ENCODE peak calls at places on chromosomes 4 and X, in five cellular contexts. T is trophoblast cell, Q is H9, I is neuronal stem cell, N is H1. X is an unnamed sample. For H3K4me1, the result is how much of the 10 kb centered on the place peaks cover.

GRCh38 chrX:68694429-68695205 is 47.2 kb downstream of the STARD8 start:
- DNase-seq in T (no peak), Q (no peak), I (no peak), N (no peak), X (no peak)

GRCh38 chrX:95071621-95072020 is 1397.6 kb downstream of the FAM133A start:
- DNase-seq in T (no peak), Q (no peak), I (no peak), N (no peak), X (no peak)

GRCh38 chr4:71251266-71251665 is 87.6 kb upstream of the SLC4A4 start:
- DNase-seq in T (peak), Q (no peak), I (no peak), N (no peak), X (no peak)

GRCh38 chr4:128649575-128650205 is 159.8 kb upstream of the JADE1 start:
- DNase-seq in T (peak), Q (no peak), I (no peak), N (peak), X (peak)

GRCh38 chrX:10310502-10310901 is 153.7 kb downstream of the CLCN4 start:
- DNase-seq in T (no peak), Q (no peak), I (no peak), N (no peak), X (no peak)

GRCh38 chr4:6377626-6378492 is 94.6 kb downstream of the PPP2R2C start:
- DNase-seq in T (no peak), Q (no peak), I (peak), N (no peak), X (no peak)

GRCh38 chr4:36979494-36979893 is 265.0 kb upstream of the NWD2 start:
- DNase-seq in T (no peak), Q (no peak), I (no peak), N (no peak), X (no peak)

GRCh38 chr4:74114234-74114633 is 15.2 kb upstream of the CXCL2 start:
- DNase-seq in T (peak), Q (no peak), I (no peak), N (no peak), X (peak)

GRCh38 chr4:22315643-22316042 is 200.2 kb downstream of the ADGRA3 start:
- DNase-seq in T (no peak), Q (no peak), I (no peak), N (no peak), X (no peak)

GRCh38 chr4:176549161-176549865 is 229.5 kb downstream of the SPCS3 start:
- DNase-seq in T (no peak), Q (no peak), I (no peak), N (no peak), X (peak)

GRCh38 chrX:2316534-2316933 is 184.2 kb downstream of the DHRSX start:
- DNase-seq in T (no peak), Q (no peak), I (no peak), N (no peak), X (no peak)

GRCh38 chr4:40481977-40482376 is 146.8 kb downstream of the CHRNA9 start:
- DNase-seq in T (no peak), Q (no peak), I (no peak), N (no peak), X (no peak)

GRCh38 chr4:37453004-37453360 is 208.4 kb downstream of the NWD2 start:
- DNase-seq in T (peak), Q (peak), I (peak), N (peak), X (peak)

GRCh38 chr4:87188063-87188462 is 32.4 kb downstream of the KLHL8 start:
- DNase-seq in T (no peak), Q (no peak), I (no peak), N (no peak), X (no peak)

GRCh38 chrX:30679369-30679768 is 26.1 kb downstream of the GK start:
- DNase-seq in T (no peak), Q (no peak), I (no peak), N (no peak), X (no peak)

GRCh38 chr4:68373513-68373912 is 23.6 kb upstream of the YTHDC1 start:
- DNase-seq in T (peak), Q (peak), I (peak), N (peak), X (no peak)

GRCh38 chr4:31175242-31175910 is 455.2 kb downstream of the PCDH7 start:
- DNase-seq in T (no peak), Q (no peak), I (no peak), N (no peak), X (no peak)

GRCh38 chr4:57270350-57270749 is 160.2 kb upstream of the IGFBP7 start:
- DNase-seq in T (peak), Q (no peak), I (no peak), N (no peak), X (no peak)
- H3K4me1 ChIP-seq in T (under half), Q (under half), I (under half), N (under half), X (under half)

GRCh38 chr4:112861378-112862317 is 187.8 kb upstream of the ANK2 start:
- DNase-seq in T (no peak), Q (no peak), I (no peak), N (no peak), X (peak)
- H2BK12ac ChIP-seq in T (no peak), Q (no peak), I (no peak), N (no peak), X (no peak)

GRCh38 chr4:51825341-51825740 is 17.6 kb upstream of the DCUN1D4 start:
- DNase-seq in T (no peak), Q (no peak), I (no peak), N (no peak), X (no peak)

DNA sequence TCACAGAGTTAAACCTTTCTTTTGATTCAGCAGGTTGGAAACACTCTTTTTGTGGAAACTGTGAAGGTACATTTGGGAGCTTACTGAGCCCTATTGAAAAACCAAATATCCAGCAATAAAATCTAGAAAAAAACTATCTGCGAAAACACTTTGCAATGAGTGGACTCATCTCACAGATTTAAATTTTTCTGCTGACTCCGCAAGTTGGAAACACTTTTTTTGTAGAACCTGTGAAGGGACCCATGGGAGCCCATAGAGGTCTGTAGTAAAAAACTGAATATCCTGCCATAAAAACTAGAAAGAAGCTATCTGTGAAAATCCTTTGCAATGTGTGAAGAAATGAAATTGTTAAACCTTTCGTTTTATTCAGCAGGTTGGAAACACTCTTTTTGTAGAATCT is 22.5 kb upstream of the DCUN1D4 start:
- DNase-seq in T (no peak), Q (no peak), I (no peak), N (no peak), X (no peak)
- H3K4me1 ChIP-seq in T (under half), Q (under half), I (under half), N (under half), X (under half)

GRCh38 chr4:188484256-188484655 is 345.0 kb downstream of the TRIML1 start:
- DNase-seq in T (no peak), Q (no peak), I (no peak), N (no peak), X (no peak)
- H2BK12ac ChIP-seq in T (no peak), Q (no peak), I (no peak), N (no peak), X (no peak)

DNA sequence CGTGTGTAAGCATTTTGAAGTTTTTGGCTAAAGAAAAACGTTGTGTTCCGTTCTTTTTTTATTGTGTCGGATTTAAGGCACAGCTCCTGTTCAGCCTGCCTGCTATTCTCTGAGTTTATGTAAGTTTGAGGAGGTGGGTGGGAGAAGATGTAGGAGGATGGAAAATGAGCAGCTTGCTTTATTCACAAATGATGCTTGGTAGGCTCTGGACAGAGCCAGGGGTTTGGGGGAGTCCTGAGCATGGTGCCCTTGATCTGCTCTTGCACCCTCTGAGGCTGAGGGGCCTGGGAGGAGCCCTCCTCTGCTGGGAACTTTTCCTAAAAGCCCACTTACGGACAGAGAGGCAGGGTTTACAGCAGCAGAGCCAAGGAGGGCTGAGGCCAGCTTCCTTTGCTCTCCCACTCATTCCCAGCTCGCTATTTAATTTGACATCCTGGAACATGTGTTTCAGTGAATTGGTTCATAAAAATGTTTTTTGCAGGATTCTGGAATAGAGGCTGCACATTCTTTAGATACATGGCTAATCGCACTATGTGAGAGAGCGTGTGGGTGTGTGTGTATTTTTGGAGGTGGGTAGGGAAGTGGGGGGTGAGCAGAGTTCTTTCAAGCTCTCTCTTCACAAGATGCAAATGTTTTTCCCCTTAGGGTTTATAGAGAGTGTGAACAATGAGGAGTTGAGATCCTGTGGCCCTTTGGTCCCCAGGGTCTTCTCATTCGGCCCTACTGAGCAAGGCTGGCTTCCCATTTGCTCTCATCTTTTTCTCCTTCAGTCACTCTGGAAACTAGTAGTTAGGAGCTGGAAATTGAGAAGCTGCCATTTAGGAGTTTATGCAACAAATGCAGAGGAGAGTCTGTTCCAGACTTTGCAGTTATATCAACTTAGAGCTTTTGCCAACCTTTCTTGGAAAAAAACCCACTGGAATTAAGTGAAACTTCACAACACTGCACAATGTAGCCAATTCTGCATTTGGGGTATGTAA is 32.1 kb downstream of the TMEM131L start:
- DNase-seq in T (no peak), Q (no peak), I (no peak), N (peak), X (no peak)
- H3K4me1 ChIP-seq in T (under half), Q (under half), I (under half), N (under half), X (under half)

GRCh38 chr4:108181704-108182103 is 13.0 kb upstream of the LEF1 start:
- DNase-seq in T (no peak), Q (no peak), I (no peak), N (no peak), X (no peak)

GRCh38 chr4:108175966-108176365 is 7.2 kb upstream of the LEF1 start:
- DNase-seq in T (no peak), Q (no peak), I (no peak), N (no peak), X (no peak)

GRCh38 chr4:108180513-108180912 is 11.8 kb upstream of the LEF1 start:
- DNase-seq in T (no peak), Q (no peak), I (no peak), N (no peak), X (no peak)
- H2BK12ac ChIP-seq in T (no peak), Q (no peak), I (no peak), N (no peak), X (no peak)

DNA sequence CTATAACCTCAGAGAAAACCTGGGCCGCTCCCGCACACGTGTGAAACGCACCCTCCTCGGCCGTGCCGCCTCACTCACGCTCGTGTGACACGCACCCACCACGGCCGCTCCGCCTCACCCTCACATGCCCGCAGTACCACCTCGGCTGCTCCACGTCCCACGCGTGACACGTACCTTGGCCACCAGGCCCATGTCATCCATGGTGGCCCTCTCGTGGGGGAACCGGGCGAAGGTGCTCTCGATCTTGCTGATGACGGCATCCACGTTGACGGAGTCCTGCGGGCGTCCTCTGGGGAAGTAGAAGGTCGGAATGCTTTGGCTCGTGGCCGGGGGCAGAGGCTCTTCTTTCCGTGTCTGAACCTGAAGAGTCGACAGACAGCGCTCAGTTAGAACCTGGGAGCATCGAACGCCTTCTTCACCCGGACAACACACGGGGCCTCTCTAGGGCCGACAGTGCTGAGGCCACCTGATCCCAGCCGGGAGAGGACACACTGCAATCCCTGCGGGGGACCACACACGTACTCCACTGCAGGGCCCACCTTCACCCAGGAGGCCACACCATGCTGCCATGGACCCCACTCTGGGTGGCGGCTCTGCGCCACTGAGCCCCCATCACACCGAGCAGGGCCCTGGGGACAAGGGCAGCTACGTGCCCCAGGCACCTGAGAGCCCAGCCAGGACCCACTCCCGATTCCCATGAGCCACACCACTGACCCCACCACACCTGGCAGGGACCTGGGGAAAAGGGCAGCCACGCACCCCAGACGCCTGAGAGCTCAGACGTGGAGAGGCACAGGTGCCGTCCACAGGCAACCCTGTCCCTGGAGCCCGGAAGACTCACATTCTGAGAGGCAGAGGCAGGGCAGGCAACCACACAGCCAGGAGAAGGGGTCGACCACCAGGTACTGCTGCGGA is 25.2 kb downstream of the PPP2R3B start:
- DNase-seq in T (no peak), Q (no peak), I (no peak), N (no peak), X (no peak)
- H3K4me1 ChIP-seq in T (under half), Q (under half), I (under half), N (under half), X (under half)

DNA sequence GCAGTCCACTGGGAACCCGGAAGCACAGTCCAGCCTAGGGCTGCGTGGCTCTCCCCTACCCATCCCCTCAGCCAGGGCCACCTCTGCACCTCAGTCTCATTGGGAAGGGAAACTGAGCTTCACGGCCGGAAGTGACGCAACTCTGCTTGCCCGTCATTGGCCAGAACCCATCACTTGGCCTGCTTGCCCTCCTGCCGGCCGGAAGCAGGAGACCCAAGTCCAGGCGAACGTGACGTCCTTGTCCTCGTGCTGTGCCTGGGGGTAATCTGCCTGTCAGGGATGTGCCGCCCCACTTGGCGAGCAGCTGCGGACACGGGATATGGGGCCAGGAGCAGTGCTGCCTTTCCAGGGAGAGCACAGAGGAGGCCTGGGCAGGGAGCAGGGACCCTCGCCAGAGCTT is 31.2 kb downstream of the ZFYVE28 start:
- DNase-seq in T (no peak), Q (no peak), I (no peak), N (no peak), X (no peak)
- H2BK12ac ChIP-seq in T (no peak), Q (no peak), I (peak), N (no peak), X (no peak)

GRCh38 chrX:65702956-65703355 is 35.5 kb downstream of the MSN start:
- DNase-seq in T (no peak), Q (no peak), I (no peak), N (no peak), X (no peak)

GRCh38 chrX:65706041-65706828 is 38.8 kb downstream of the MSN start:
- DNase-seq in T (peak), Q (no peak), I (no peak), N (no peak), X (peak)

GRCh38 chrX:65707153-65707552 is 39.7 kb downstream of the MSN start:
- DNase-seq in T (no peak), Q (no peak), I (no peak), N (no peak), X (peak)

GRCh38 chrX:65705439-65705838 is 38.0 kb downstream of the MSN start:
- DNase-seq in T (peak), Q (no peak), I (no peak), N (no peak), X (no peak)
- H3K4me1 ChIP-seq in T (under half), Q (under half), I (under half), N (under half), X (under half)

GRCh38 chr4:8248091-8248490 is 21.5 kb upstream of the HTRA3 start:
- DNase-seq in T (no peak), Q (no peak), I (no peak), N (no peak), X (peak)
- H2BK12ac ChIP-seq in T (peak), Q (no peak), I (no peak), N (no peak), X (peak)